ENCODE peak calls at places on chromosomes 2 and 18, in six cellular contexts. W, A, M, H, G and J are unnamed samples.

GRCh38 chr18:49728542-49728941 is 84.8 kb downstream of the ACAA2 start:
- DNase-seq in W (no peak), A (peak), M (no peak), H (peak), G (peak), J (no peak)

GRCh38 chr2:166344286-166345113 is 31.2 kb downstream of the SCN9A start:
- DNase-seq in W (no peak), A (peak), M (peak), H (no peak), G (no peak), J (no peak)

GRCh38 chr2:199663157-199663556 is 187.8 kb downstream of the FTCDNL1 start:
- DNase-seq in W (no peak), A (no peak), M (no peak), H (no peak), G (no peak), J (no peak)

GRCh38 chr18:8616026-8616401 is 6.8 kb downstream of the RAB12 start:
- DNase-seq in W (no peak), A (no peak), M (no peak), H (no peak), G (no peak), J (no peak)

GRCh38 chr2:136310005-136310495 is 192.1 kb upstream of the CXCR4 start:
- DNase-seq in W (no peak), A (no peak), M (no peak), H (no peak), G (no peak), J (no peak)

GRCh38 chr2:176127769-176128072 is 1.8 kb upstream of the HOXD8 start:
- DNase-seq in W (no peak), A (no peak), M (no peak), H (no peak), G (no peak), J (no peak)

GRCh38 chr2:89818873-89819272 is 1127.4 kb downstream of the RPIA start:
- DNase-seq in W (no peak), A (no peak), M (no peak), H (no peak), G (no peak), J (no peak)

GRCh38 chr2:195056001-195056400 is 601.0 kb upstream of the SLC39A10 start:
- DNase-seq in W (no peak), A (no peak), M (no peak), H (no peak), G (no peak), J (no peak)

GRCh38 chr2:45974056-45974455 is 322.6 kb downstream of the PRKCE start:
- DNase-seq in W (no peak), A (no peak), M (no peak), H (no peak), G (no peak), J (no peak)

GRCh38 chr2:135169900-135170753 is 118.0 kb downstream of the RAB3GAP1 start:
- DNase-seq in W (no peak), A (no peak), M (no peak), H (no peak), G (no peak), J (no peak)

GRCh38 chr2:68689553-68690537 is 44.8 kb upstream of the ARHGAP25 start:
- DNase-seq in W (no peak), A (no peak), M (no peak), H (no peak), G (peak), J (no peak)

GRCh38 chr2:15670981-15671380 is 79.3 kb downstream of the DDX1 start:
- DNase-seq in W (no peak), A (no peak), M (no peak), H (no peak), G (no peak), J (no peak)

GRCh38 chr2:217618744-217619143 is 384.1 kb downstream of the TNS1 start:
- DNase-seq in W (no peak), A (no peak), M (no peak), H (no peak), G (no peak), J (no peak)

GRCh38 chr18:76791106-76791505 is 31.3 kb upstream of the ZNF236 start:
- DNase-seq in W (no peak), A (no peak), M (peak), H (no peak), G (no peak), J (no peak)

GRCh38 chr2:180077295-180077906 is 70.3 kb upstream of the CWC22 start:
- DNase-seq in W (no peak), A (no peak), M (peak), H (no peak), G (peak), J (no peak)

GRCh38 chr2:105518897-105519296 is 120.0 kb upstream of the FHL2 start:
- DNase-seq in W (no peak), A (peak), M (no peak), H (no peak), G (peak), J (no peak)

GRCh38 chr2:43175187-43175490 is 51.3 kb downstream of the ZFP36L2 start:
- DNase-seq in W (no peak), A (no peak), M (peak), H (no peak), G (no peak), J (no peak)

GRCh38 chr2:25086070-25086560 is 44.2 kb downstream of the EFR3B start:
- DNase-seq in W (no peak), A (no peak), M (no peak), H (no peak), G (no peak), J (peak)

GRCh38 chr18:53984021-53984420 is 240.4 kb downstream of the MBD2 start:
- DNase-seq in W (no peak), A (no peak), M (no peak), H (no peak), G (no peak), J (no peak)

GRCh38 chr18:23710068-23710527 is 20.8 kb downstream of the LAMA3 start:
- DNase-seq in W (no peak), A (peak), M (peak), H (no peak), G (peak), J (no peak)

GRCh38 chr2:223108376-223109100 is 56.5 kb downstream of the KCNE4 start:
- DNase-seq in W (no peak), A (no peak), M (no peak), H (no peak), G (peak), J (no peak)

GRCh38 chr2:221431477-221431876 is 140.6 kb downstream of the EPHA4 start:
- DNase-seq in W (peak), A (no peak), M (no peak), H (no peak), G (no peak), J (peak)

DNA sequence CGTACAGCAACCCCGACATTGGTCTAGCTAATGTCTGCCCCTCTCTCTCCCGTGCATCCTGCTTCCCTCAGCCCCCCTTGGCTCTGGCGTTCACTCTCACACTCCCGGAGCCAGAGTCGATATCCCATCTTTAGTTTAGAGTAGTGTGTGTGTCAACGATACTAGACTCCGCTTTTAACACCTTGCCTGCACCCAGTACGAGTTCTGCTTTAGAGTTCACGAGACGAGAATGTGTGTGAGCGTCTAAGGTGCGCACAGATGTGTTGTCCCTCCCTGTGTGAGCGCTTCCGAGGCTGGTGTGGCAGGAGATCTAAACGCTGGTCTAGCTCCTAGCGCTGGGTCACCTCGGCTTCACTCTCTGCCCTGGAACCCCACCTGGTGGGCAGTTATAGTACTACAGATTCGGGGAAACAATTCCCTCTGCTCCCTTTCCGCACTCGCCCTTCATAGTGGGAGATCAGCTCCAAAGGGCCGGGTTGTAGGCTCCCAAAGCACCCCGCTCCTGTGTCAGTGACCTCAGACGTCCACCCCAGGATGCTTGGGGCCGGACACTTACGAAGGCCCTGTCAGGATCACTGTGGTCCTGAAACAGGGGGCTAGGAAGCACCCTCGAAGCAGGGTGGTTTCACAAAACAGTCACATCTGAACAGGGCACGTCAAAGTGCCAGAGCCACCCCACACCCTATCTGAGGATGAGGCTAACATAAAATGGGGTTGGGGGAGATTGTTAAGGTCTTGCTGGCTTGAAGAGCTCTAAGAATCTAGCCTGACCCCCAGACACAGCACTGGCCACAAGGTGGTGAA is 2.7 kb upstream of the CYP26B1 start:
- DNase-seq in W (peak), A (peak), M (peak), H (peak), G (peak), J (peak)
- TF ChIP-seq CTCF in W (peak), A (peak), M (peak), H (peak), G (peak), J (peak)

DNA sequence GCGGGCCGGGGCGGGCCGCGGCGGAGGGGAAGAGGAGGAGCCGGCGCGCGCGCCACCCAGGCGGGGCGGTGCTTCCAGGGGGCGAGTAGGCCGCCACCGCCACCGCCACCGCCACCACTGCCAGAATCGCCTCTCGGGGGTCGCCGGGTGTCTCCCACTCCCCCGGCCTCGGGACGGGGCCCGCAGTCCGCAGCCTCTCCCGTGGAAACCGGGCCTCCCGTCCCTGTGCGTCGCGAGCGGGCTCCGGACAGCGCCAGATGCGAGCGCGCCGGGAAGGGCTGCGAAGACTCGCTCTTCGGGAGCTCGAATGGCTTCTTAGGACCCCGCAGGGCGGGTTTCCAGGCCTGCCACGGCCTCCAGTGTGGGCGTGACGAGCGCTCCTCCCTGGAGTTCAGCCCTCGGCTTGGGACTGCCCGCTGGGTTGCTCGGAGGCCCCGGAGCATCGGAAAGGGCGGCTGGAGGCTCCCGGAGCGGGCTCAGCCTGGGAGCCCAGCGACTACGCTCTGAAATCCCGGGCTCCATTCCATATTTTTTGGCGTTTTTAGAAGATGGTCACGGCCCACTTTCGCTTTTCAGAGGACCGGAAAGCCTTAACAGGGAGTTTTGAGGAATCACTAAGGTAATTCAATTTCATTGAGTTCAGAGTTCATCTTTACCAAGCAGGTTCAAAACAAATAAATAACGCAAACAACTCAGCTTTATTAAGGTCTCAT is 391 bp upstream of the KDSR start:
- DNase-seq in W (peak), A (peak), M (peak), H (peak), G (peak), J (peak)
- TF ChIP-seq POLR2A in W (peak), A (peak), M (peak), H (no peak), G (peak), J (peak)

GRCh38 chr2:4718777-4719176 is 973.4 kb upstream of the SOX11 start:
- DNase-seq in W (no peak), A (no peak), M (no peak), H (no peak), G (no peak), J (no peak)

DNA sequence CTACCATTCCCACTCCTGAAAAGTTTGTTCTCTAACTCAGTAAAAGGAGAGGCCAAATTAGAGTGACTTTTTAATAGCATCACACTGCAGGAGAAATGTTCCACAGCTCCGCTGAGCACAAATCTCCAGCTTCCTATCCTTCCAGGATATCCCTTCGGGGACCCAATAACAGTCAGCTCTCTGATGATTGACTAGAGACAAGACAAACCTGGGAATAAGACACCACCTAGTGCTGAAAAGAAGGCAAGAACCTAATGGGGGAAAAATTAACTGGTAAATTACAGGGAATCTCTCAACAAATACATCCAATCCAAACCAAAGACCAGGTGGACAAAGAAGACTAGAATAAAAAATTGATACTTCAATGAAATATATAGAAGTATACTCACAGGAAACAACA is 977.1 kb upstream of the SOX11 start:
- DNase-seq in W (no peak), A (no peak), M (no peak), H (no peak), G (peak), J (no peak)
- TF ChIP-seq CTCF in W (no peak), A (no peak), M (no peak), H (no peak), G (peak), J (peak)

GRCh38 chr2:96185516-96185915 is 23.1 kb downstream of the STARD7 start:
- DNase-seq in W (no peak), A (no peak), M (no peak), H (no peak), G (no peak), J (no peak)

GRCh38 chr2:96186562-96186961 is 22.1 kb downstream of the STARD7 start:
- DNase-seq in W (no peak), A (no peak), M (no peak), H (no peak), G (no peak), J (no peak)

GRCh38 chr2:96181529-96181928 is 27.1 kb downstream of the STARD7 start:
- DNase-seq in W (no peak), A (no peak), M (no peak), H (no peak), G (no peak), J (no peak)

GRCh38 chr2:96180521-96180920 is 28.1 kb downstream of the STARD7 start:
- DNase-seq in W (no peak), A (no peak), M (no peak), H (no peak), G (no peak), J (no peak)

DNA sequence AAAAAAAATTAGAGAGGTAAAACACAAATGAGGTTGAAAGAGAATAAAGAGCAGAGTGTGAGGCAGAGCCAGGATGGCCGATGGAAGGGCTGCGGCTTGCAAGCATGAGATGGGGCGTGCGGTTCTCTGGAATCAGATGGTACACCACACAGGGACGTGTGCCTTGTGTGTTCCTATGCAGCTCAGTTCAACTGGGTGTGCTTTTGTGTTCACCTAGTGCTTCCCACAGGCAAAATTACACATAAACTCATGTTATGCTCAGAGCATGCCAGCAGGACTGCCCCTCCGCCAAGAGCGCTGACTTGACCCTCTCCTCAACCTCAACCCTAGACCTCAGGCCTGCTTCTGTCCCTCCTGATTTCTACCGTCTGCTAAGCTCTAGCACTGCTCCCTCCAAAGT is 24.4 kb downstream of the STARD7 start:
- DNase-seq in W (no peak), A (no peak), M (no peak), H (no peak), G (no peak), J (no peak)
- TF ChIP-seq POLR2A in W (no peak), A (peak), M (no peak), H (no peak), G (no peak), J (no peak)

GRCh38 chr2:20232837-20233207 is 7.9 kb upstream of the SDC1 start:
- DNase-seq in W (no peak), A (no peak), M (no peak), H (no peak), G (no peak), J (no peak)

GRCh38 chr2:20231159-20231558 is 6.2 kb upstream of the SDC1 start:
- DNase-seq in W (no peak), A (no peak), M (no peak), H (no peak), G (no peak), J (no peak)

GRCh38 chr2:20227894-20228505 is 3.1 kb upstream of the SDC1 start:
- DNase-seq in W (no peak), A (no peak), M (no peak), H (no peak), G (no peak), J (no peak)

GRCh38 chr2:20229322-20230201 is 4.6 kb upstream of the SDC1 start:
- DNase-seq in W (peak), A (no peak), M (no peak), H (no peak), G (no peak), J (no peak)

DNA sequence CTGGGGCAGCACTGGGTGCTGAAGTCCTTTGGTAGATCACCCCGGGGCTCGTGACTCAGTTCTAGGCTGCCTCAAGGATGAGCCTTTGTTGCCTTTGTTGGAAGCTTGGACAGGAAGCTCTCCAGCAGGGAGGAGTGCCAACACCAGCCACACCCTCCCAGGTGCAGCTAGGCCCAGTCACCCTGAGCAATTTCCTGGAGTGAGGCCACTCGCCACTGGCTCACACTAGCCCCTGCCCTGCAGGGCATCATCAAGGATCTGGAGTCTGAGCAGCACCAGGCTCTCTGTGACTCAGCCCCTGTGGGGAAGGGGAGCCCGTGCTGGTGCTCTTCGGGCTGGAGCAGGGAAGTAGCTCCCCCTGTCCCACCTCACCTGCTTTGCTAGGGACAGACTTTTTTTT is 6.7 kb upstream of the SDC1 start:
- DNase-seq in W (no peak), A (no peak), M (peak), H (no peak), G (peak), J (peak)
- TF ChIP-seq CTCF in W (no peak), A (no peak), M (no peak), H (no peak), G (no peak), J (no peak)